ENCODE peak calls at places on chromosomes 7 and 10, in ten cellular contexts. H is SJSA1; X is osteoblast; W is astrocyte; E is CD8-positive, alpha-beta memory T cell; D is fibroblast of lung; F is Peyer's patch; O is H1; M is IMR-90; P is cardiac muscle cell. J is an unnamed sample. For H3K27me3, the result is how much of the 10 kb centered on the place peaks cover.

GRCh38 chr7:157690058-157690832 is 353.4 kb downstream of the DNAJB6 start:
- DNase-seq in D (peak), W (peak), M (no peak), F (no peak), X (peak), O (no peak), H (no peak), E (no peak), P (no peak), J (no peak)

GRCh38 chr10:97321032-97321806 is 2.1 kb downstream of the FRAT1 start:
- DNase-seq in W (no peak), E (peak), F (peak), D (no peak), X (peak), P (no peak), H (no peak), O (no peak), M (no peak), J (no peak)

GRCh38 chr10:132647424-132647823 is 109.8 kb downstream of the INPP5A start:
- DNase-seq in E (no peak), H (no peak), O (no peak), X (peak), D (no peak), M (no peak), W (no peak), P (no peak), F (no peak), J (no peak)

GRCh38 chr7:151715661-151716338 is 161.1 kb downstream of the PRKAG2 start:
- DNase-seq in D (no peak), O (no peak), F (no peak), E (no peak), M (no peak), P (no peak), H (no peak), X (peak), W (no peak), J (no peak)

GRCh38 chr7:1914321-1914720 is 244.2 kb downstream of the ELFN1 start:
- DNase-seq in D (no peak), F (no peak), H (no peak), P (peak), X (no peak), M (no peak), O (no peak), E (no peak), W (no peak), J (no peak)

GRCh38 chr10:29160110-29160669 is 128.7 kb upstream of the LYZL1 start:
- DNase-seq in F (no peak), D (peak), E (no peak), P (peak), H (peak), X (peak), W (peak), M (peak), O (no peak), J (no peak)

GRCh38 chr10:71795248-71795647 is 21.9 kb upstream of the VSIR start:
- DNase-seq in F (no peak), M (peak), D (peak), E (no peak), O (no peak), H (no peak), W (peak), P (peak), X (peak), J (no peak)

GRCh38 chr7:114085592-114086490 is 167.0 kb upstream of the PPP1R3A start:
- DNase-seq in H (peak), O (peak), P (peak), W (peak), D (peak), E (no peak), X (peak), M (peak), F (no peak), J (peak)

GRCh38 chr10:44773565-44773964 is 137.6 kb upstream of the TMEM72 start:
- DNase-seq in M (no peak), W (no peak), O (no peak), E (no peak), F (no peak), X (no peak), H (no peak), D (no peak), P (no peak), J (no peak)

GRCh38 chr7:46566375-46566774 is 645.3 kb upstream of the IGFBP3 start:
- DNase-seq in H (no peak), X (no peak), M (peak), W (no peak), D (no peak), O (no peak), F (no peak), P (no peak), E (no peak), J (no peak)

GRCh38 chr10:22927661-22928403 is at the start of gene ARMC3:
- DNase-seq in D (peak), M (no peak), W (peak), P (peak), O (peak), H (no peak), E (peak), X (peak), F (peak), J (peak)

GRCh38 chr10:23035569-23035968 is 59.8 kb upstream of the MSRB2 start:
- DNase-seq in O (peak), D (no peak), W (no peak), E (no peak), X (no peak), H (no peak), P (peak), F (no peak), M (no peak), J (no peak)

GRCh38 chr7:40777913-40778312 is 643.1 kb downstream of the SUGCT start:
- DNase-seq in W (no peak), M (no peak), X (peak), E (no peak), F (no peak), P (no peak), D (no peak), H (no peak), O (no peak), J (no peak)

GRCh38 chr10:96949039-96949683 is 117.1 kb downstream of the LCOR start:
- DNase-seq in F (no peak), D (no peak), E (no peak), O (no peak), M (no peak), H (no peak), P (no peak), W (no peak), X (no peak), J (no peak)

GRCh38 chr10:114515515-114515914 is 111.2 kb upstream of the AFAP1L2 start:
- DNase-seq in F (no peak), E (no peak), O (no peak), H (no peak), W (no peak), M (no peak), X (no peak), D (no peak), P (no peak), J (no peak)

GRCh38 chr7:75727881-75728592 is 10.7 kb downstream of the HIP1 start:
- DNase-seq in F (peak), P (peak), H (peak), O (no peak), E (peak), D (peak), M (peak), W (peak), X (no peak), J (peak)

GRCh38 chr7:19107392-19108147 is 9.9 kb downstream of the TWIST1 start:
- DNase-seq in H (peak), P (peak), F (no peak), W (peak), D (peak), X (peak), M (peak), E (no peak), O (no peak), J (no peak)

GRCh38 chr7:15016726-15017125 is 114.2 kb upstream of the DGKB start:
- DNase-seq in P (no peak), X (no peak), D (no peak), H (no peak), F (no peak), E (no peak), W (no peak), O (no peak), M (no peak), J (no peak)

GRCh38 chr10:103605359-103606156 is 112.1 kb downstream of the NEURL1 start:
- DNase-seq in F (peak), P (peak), O (peak), M (peak), X (peak), D (peak), E (peak), H (peak), W (peak), J (peak)

GRCh38 chr7:134186801-134187200 is 59.7 kb downstream of the LRGUK start:
- DNase-seq in H (no peak), E (no peak), X (no peak), O (no peak), F (no peak), M (peak), W (no peak), P (no peak), D (peak), J (no peak)

GRCh38 chr10:112389147-112389822 is 15.4 kb downstream of the ACSL5 start:
- DNase-seq in D (peak), F (peak), X (peak), O (no peak), W (peak), P (peak), H (peak), E (peak), M (peak), J (peak)

GRCh38 chr10:100658269-100658668 is 87.1 kb upstream of the PAX2 start:
- DNase-seq in P (no peak), O (no peak), D (no peak), W (no peak), F (no peak), E (no peak), H (no peak), M (no peak), X (peak), J (no peak)

GRCh38 chr10:100654835-100655759 is 90.3 kb upstream of the PAX2 start:
- DNase-seq in E (peak), M (no peak), F (no peak), W (no peak), D (no peak), X (peak), O (no peak), P (peak), H (no peak), J (peak)

GRCh38 chr10:100653957-100654834 is 91.2 kb upstream of the PAX2 start:
- DNase-seq in D (peak), F (no peak), O (no peak), X (peak), P (peak), E (no peak), H (no peak), M (no peak), W (no peak), J (no peak)

GRCh38 chr10:100655760-100656421 is 89.5 kb upstream of the PAX2 start:
- DNase-seq in P (no peak), O (no peak), X (peak), D (no peak), H (no peak), M (no peak), W (no peak), F (no peak), E (no peak), J (no peak)

DNA sequence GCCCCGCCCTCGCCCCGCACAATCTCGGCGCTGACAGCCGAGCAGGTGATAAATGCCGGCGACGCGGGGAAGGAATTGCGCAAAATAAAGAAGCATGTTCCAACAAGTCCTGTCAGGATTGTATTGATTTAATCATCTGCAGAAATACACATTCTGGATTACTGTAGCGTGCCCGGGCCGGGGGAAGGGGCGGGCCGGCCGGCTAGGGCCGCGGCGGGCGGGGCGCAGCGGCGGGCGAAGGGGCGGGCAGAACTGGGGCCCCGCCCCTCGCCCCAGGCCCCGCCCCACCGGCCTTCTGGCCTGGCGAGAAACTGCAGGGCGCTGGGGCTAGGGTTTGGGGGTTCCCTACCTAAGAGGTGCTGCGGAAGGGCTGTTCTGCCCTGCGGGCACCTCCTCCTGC is 88.9 kb upstream of the PAX2 start:
- DNase-seq in X (peak), O (no peak), P (peak), D (no peak), H (no peak), E (no peak), W (no peak), M (no peak), F (no peak), J (no peak)
- H3K27me3 ChIP-seq in X (half or more), O (half or more), P (half or more), D (half or more), H (half or more), E (half or more), W (half or more), M (half or more), F (under half), J (under half)

GRCh38 chr10:450463-450862 is 239.0 kb downstream of the DIP2C start:
- DNase-seq in O (no peak), W (no peak), P (no peak), M (no peak), H (no peak), D (no peak), F (no peak), E (no peak), X (no peak), J (peak)

GRCh38 chr10:454860-455259 is 234.6 kb downstream of the DIP2C start:
- DNase-seq in O (no peak), W (peak), D (peak), X (peak), M (peak), P (peak), E (no peak), H (peak), F (no peak), J (no peak)

GRCh38 chr10:452512-453504 is 236.7 kb downstream of the DIP2C start:
- DNase-seq in P (no peak), X (no peak), M (no peak), W (peak), F (no peak), E (no peak), O (no peak), H (no peak), D (peak), J (no peak)

GRCh38 chr10:451021-451471 is 238.4 kb downstream of the DIP2C start:
- DNase-seq in P (no peak), M (no peak), E (peak), O (no peak), F (peak), H (peak), D (peak), W (peak), X (no peak), J (peak)

GRCh38 chr10:451856-452255 is 237.6 kb downstream of the DIP2C start:
- DNase-seq in F (no peak), E (no peak), X (no peak), D (no peak), P (no peak), H (no peak), M (no peak), W (no peak), O (no peak), J (no peak)
- H3K27ac ChIP-seq in F (peak), E (no peak), X (no peak), D (no peak), P (no peak), H (no peak), M (no peak), W (no peak), O (no peak), J (no peak)

DNA sequence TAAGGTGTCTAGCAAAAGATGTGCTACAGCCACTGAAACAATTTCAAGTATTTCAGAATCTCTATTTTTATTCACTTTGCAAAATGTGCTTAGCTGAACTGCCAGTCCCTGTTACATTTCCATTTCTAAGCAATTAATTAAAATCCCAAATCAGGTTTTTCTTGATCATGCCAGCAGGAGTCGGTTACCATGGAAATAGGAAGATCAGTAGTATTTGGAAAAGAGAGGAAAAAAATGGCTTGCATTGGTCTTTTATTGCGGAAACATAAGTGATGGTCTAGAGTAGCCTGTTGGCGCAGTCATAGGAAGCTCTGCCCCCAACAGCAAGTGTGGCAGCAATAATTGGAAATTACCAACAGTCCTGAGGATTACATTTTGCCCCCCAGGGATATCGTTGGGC is 867.1 kb downstream of the GATA3 start:
- DNase-seq in O (no peak), D (no peak), E (no peak), P (no peak), W (no peak), H (no peak), F (no peak), M (no peak), X (no peak), J (no peak)
- H3K4me3 ChIP-seq in O (no peak), D (no peak), E (no peak), P (no peak), W (no peak), H (no peak), F (no peak), M (no peak), X (no peak), J (no peak)

GRCh38 chr10:123858039-123858740 is 33.4 kb downstream of the CPXM2 start:
- DNase-seq in W (no peak), X (no peak), F (no peak), P (peak), E (no peak), D (no peak), H (no peak), O (no peak), M (no peak), J (no peak)
- H3K27me3 ChIP-seq in W (under half), X (under half), F (under half), P (under half), E (under half), D (under half), H (under half), O (under half), M (under half), J (under half)

J was measured in CD4-positive, alpha-beta memory T cell.